ENCODE peak calls at places on chromosomes 1 and 21, in seven cellular contexts. N is Peyer's patch, S is H54, B is esophagus squamous epithelium, R is tibial nerve, W is right lobe of liver, P is stomach. A is an unnamed sample.

GRCh38 chr1:113912594-113913311 is 7.6 kb downstream of the DCLRE1B start:
- DNase-seq in N (no peak), S (no peak), B (no peak), R (no peak), W (no peak), P (no peak), A (peak)

GRCh38 chr1:194445244-194445643 is 1258.8 kb upstream of the B3GALT2 start:
- DNase-seq in N (no peak), S (no peak), B (no peak), R (no peak), W (no peak), P (no peak), A (no peak)

GRCh38 chr1:83882906-83883305 is 116.0 kb downstream of the TTLL7 start:
- DNase-seq in N (no peak), S (no peak), B (no peak), R (no peak), W (no peak), P (no peak), A (peak)

GRCh38 chr1:198909973-198910372 is 271.1 kb downstream of the PTPRC start:
- DNase-seq in N (no peak), S (no peak), B (no peak), R (no peak), W (no peak), P (no peak), A (peak)

GRCh38 chr1:170808229-170808870 is 127.0 kb upstream of the MROH9 start:
- DNase-seq in N (no peak), S (no peak), B (no peak), R (no peak), W (no peak), P (no peak), A (no peak)

GRCh38 chr1:70528591-70529333 is 117.7 kb downstream of the CTH start:
- DNase-seq in N (no peak), S (no peak), B (no peak), R (no peak), W (no peak), P (no peak), A (peak)

GRCh38 chr1:166865931-166866330 is 10.1 kb downstream of the TADA1 start:
- DNase-seq in N (no peak), S (no peak), B (no peak), R (no peak), W (no peak), P (no peak), A (peak)

GRCh38 chr1:160261526-160261877 is 847 bp downstream of the DCAF8 start:
- DNase-seq in N (peak), S (peak), B (no peak), R (no peak), W (no peak), P (peak), A (peak)

GRCh38 chr1:208103821-208104513 is 140.2 kb downstream of the PLXNA2 start:
- DNase-seq in N (no peak), S (no peak), B (no peak), R (no peak), W (no peak), P (no peak), A (no peak)

GRCh38 chr1:243364330-243364729 is 108.5 kb downstream of the SDCCAG8 start:
- DNase-seq in N (no peak), S (no peak), B (no peak), R (no peak), W (no peak), P (no peak), A (no peak)

GRCh38 chr1:209886219-209886536 is 51.8 kb upstream of the SYT14 start:
- DNase-seq in N (no peak), S (no peak), B (no peak), R (no peak), W (no peak), P (no peak), A (no peak)

GRCh38 chr1:244234009-244234643 is 183.0 kb downstream of the ZBTB18 start:
- DNase-seq in N (no peak), S (no peak), B (no peak), R (no peak), W (no peak), P (no peak), A (no peak)

GRCh38 chr1:117981455-117982192 is 52.1 kb downstream of the WDR3 start:
- DNase-seq in N (no peak), S (no peak), B (no peak), R (no peak), W (no peak), P (no peak), A (no peak)

GRCh38 chr1:221473392-221473791 is 268.5 kb downstream of the DUSP10 start:
- DNase-seq in N (no peak), S (no peak), B (no peak), R (no peak), W (no peak), P (no peak), A (no peak)

GRCh38 chr1:98870959-98871903 is 133.4 kb downstream of the PLPPR5 start:
- DNase-seq in N (peak), S (no peak), B (no peak), R (no peak), W (no peak), P (no peak), A (no peak)

GRCh38 chr1:56867491-56867890 is 12.9 kb downstream of the C8A start:
- DNase-seq in N (no peak), S (no peak), B (no peak), R (no peak), W (no peak), P (peak), A (no peak)

GRCh38 chr21:16571594-16571993 is 841.8 kb downstream of the USP25 start:
- DNase-seq in N (no peak), S (no peak), B (no peak), R (no peak), W (no peak), P (no peak), A (no peak)

DNA sequence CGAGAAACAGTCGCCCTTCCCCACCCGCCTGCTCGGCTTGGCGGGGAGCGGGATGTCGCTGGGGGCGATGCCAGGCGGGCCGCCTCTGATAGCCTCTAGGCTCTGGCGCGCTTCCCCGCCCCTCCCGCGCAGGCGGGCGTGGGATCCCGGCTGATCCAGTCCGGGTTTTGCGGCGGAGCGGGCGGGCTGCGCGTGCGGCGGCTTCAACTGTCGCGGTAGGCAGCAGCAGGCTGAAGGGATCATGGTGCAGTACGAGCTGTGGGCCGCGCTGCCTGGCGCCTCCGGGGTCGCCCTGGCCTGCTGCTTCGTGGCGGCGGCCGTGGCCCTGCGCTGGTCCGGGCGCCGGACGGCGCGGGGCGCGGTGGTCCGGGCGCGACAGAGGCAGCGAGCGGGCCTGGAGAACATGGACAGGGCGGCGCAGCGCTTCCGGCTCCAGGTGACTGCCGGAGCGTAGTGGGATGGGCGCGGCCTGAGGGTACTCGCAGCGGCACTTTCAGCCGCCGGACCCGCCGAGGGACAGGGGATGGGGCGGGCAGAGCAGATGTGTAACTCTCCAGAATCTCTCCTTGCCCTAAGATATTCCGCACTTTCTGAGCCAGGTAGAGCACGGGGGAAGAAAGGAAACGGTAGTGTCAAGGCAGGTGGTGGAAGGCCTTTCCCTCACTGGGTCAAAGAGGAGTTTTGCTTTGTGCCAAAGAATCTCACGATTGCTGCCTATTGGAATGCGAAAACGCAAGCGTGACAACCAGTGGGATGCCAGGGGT is at the start of gene FAAH:
- DNase-seq in N (no peak), S (no peak), B (no peak), R (no peak), W (peak), P (peak), A (no peak)
- TF ChIP-seq POLR2A in N (peak), S (no peak), B (no peak), R (peak), W (peak), P (no peak), A (no peak)

GRCh38 chr1:231628207-231628876 is 1.8 kb downstream of the DISC1 start:
- DNase-seq in N (peak), S (no peak), B (no peak), R (no peak), W (no peak), P (no peak), A (peak)

GRCh38 chr1:231626951-231627614 is 493 bp downstream of the DISC1 start:
- DNase-seq in N (peak), S (no peak), B (no peak), R (peak), W (peak), P (peak), A (peak)

GRCh38 chr1:231625975-231626534 is 535 bp upstream of the DISC1 start:
- DNase-seq in N (no peak), S (no peak), B (no peak), R (no peak), W (no peak), P (no peak), A (no peak)

GRCh38 chr1:231629132-231629531 is 2.5 kb downstream of the DISC1 start:
- DNase-seq in N (peak), S (no peak), B (no peak), R (no peak), W (no peak), P (no peak), A (no peak)

DNA sequence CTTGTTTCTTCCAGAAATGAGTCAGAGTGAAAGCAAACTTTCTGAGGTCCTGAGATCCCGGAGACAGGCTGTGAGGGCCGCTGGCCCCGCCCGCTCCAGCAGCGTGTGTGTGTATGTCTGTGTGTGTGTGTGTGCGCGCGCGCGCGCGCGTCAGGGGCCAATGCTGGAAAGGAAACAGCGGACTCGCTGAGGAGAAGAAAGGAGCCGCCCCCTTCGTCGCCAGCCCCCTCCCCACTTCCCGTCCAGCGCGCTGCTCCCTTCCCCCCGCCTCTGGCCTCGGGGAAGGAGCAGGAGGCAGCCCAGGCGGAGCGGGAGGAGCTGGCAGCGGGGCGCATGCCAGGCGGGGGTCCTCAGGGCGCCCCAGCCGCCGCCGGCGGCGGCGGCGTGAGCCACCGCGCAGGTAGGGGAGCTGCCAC is at the start of gene DISC1:
- DNase-seq in N (peak), S (peak), B (peak), R (peak), W (peak), P (peak), A (peak)
- TF ChIP-seq POLR2A in N (no peak), S (peak), B (no peak), R (no peak), W (no peak), P (no peak), A (no peak)

GRCh38 chr1:207056673-207057072 is 3.6 kb downstream of the PFKFB2 start:
- DNase-seq in N (no peak), S (no peak), B (no peak), R (no peak), W (no peak), P (peak), A (no peak)
- TF ChIP-seq POLR2A in N (peak), S (no peak), B (no peak), R (no peak), W (no peak), P (no peak), A (no peak)

GRCh38 chr21:33976082-33976979 is 60.7 kb upstream of the ATP5PO start:
- DNase-seq in N (peak), S (peak), B (no peak), R (no peak), W (no peak), P (no peak), A (peak)
- TF ChIP-seq POLR2A in N (no peak), S (no peak), B (no peak), R (no peak), W (no peak), P (no peak), A (no peak)

GRCh38 chr21:25509862-25510261 is 97.4 kb downstream of the MRPL39 start:
- DNase-seq in N (no peak), S (no peak), B (no peak), R (no peak), W (no peak), P (no peak), A (no peak)
- TF ChIP-seq POLR2A in N (no peak), S (no peak), B (no peak), R (no peak), W (no peak), P (no peak), A (no peak)

GRCh38 chr1:2555634-2556276 is 416 bp upstream of the TNFRSF14 start:
- DNase-seq in N (peak), S (no peak), B (peak), R (peak), W (peak), P (peak), A (no peak)
- TF ChIP-seq POLR2A in N (peak), S (no peak), B (no peak), R (peak), W (peak), P (peak), A (no peak)

DNA sequence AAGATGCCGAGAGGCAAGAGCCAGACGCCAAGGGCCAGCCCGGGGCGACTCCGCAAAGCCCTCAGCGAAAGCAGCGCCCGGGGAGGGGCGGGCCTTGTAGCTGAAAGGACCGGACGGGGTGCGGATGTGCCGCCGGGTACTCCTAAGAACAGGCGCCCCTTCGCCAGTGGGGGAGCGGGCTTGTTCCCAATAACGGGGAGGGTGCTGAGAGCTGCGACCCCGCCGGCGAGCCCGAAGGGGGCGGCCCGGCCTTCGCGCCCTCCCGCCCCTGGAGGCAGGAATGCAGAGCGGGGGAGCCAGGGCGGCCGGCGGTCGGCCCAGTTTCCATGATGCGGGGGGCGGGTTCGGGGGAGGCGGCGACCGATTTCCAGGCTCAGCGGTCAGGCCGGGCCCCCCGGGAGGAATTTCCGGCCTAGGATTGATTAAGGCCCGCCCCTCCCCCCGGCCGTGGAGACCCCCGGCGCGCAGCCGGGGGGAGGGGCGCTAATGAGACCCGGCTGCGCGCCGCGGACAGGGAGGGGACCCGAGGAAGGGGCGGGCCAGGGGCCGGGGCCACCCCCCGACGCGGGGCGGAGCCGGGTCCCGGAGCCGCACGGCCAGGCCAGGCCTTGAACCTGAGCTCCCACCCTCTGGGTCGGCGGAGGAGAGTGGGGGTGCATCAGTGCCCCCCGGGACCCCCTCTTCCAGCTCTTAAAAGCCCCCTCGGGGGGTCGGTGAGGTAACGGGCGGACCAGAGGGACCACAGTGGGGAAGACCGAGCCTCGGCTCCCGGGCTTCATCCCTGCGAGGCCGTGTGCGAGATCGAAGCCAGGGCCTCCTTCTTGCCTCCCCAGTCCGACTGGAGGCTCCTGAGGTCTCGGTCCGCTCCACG is 898 bp upstream of the TMEM200B start:
- DNase-seq in N (peak), S (peak), B (no peak), R (peak), W (peak), P (peak), A (peak)
- TF ChIP-seq POLR2A in N (peak), S (peak), B (no peak), R (peak), W (peak), P (no peak), A (peak)

DNA sequence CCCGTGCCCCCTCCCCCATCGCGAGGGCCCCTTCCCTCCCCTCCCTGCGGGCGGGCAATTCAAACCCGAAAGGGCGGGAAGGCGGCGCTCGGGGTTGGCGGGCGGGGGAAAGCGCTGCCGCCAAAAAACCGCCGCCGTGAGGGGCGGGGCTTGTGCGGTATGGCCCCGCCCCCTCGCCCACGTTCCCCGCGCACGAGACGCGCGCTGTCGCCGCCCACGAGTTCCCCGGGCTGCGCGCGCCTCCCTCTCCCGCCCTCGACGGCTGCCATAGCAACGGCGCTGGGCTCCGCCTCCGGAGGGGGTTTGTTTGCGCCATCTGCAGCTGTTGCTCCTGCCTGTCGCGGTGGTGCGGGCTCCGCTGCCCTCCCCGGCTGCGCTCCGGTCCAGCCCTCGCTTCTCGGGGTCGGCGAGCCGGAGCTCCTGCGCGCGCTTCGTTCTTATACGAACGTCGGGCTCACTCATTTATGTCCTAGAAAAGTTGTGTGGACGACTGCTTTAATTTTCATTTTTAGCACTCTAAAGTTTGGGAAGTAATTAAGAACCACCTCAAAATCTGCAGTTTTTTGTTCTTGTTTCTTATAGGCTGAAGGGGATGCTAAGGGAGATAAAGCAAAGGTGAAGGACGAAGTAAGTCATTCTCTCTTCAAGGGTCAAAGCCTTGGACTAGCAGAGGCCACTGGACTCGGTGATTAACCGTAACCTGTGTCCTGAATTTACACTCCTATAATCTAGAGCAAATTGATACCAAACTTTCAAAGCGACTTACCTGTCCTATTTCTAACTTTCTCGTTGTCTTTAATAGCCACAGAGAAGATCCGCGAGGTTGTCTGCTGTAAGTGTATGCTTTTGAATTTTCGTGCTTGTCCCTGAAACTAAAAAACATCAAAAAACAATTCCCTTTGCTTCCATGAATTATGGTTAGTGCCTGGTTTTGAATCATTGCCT is 933 bp downstream of the HMGN2 start:
- DNase-seq in N (peak), S (peak), B (peak), R (peak), W (peak), P (peak), A (peak)
- TF ChIP-seq POLR2A in N (peak), S (no peak), B (no peak), R (peak), W (no peak), P (no peak), A (no peak)